ENCODE peak calls at places on chromosomes 3 and 15, in nine cellular contexts. A is AG09319, O is heart left ventricle, M is B cell, F is fibroblast of mammary gland, H is ovary, D is GM23338, I is AG10803, N is uterus. L is an unnamed sample.
A peak's percentile ranks its signal among the peaks of the same experiment; 100 is the strongest.

GRCh38 chr15:41392659-41393058 is 9.6 kb downstream of the NDUFAF1 start:
- DNase-seq in A (no peak), O (no peak), M (no peak), F (no peak), H (no peak), D (no peak), I (no peak), N (no peak), L (no peak)

GRCh38 chr3:13474776-13475303 is 5.3 kb upstream of the HDAC11 start:
- DNase-seq in A (no peak), O (no peak), M (no peak), F (no peak), H (no peak), D (no peak), I (no peak), N (no peak), L (no peak)

GRCh38 chr15:91224750-91225380 is 124.8 kb downstream of the SV2B start:
- DNase-seq in A (no peak), O (no peak), M (no peak), F (peak; percentile 54), H (no peak), D (peak; percentile 83), I (peak; percentile 24), N (no peak), L (peak; percentile 4)

GRCh38 chr3:194462936-194463335 is 23.9 kb downstream of the ATP13A3 start:
- DNase-seq in A (no peak), O (no peak), M (no peak), F (no peak), H (no peak), D (no peak), I (no peak), N (no peak), L (no peak)

GRCh38 chr3:100076544-100077529 is 37.5 kb downstream of the FILIP1L start:
- DNase-seq in A (no peak), O (peak; percentile 31), M (no peak), F (no peak), H (peak; percentile 24), D (no peak), I (no peak), N (no peak), L (no peak)

GRCh38 chr3:31066999-31067398 is 172.5 kb upstream of the GADL1 start:
- DNase-seq in A (peak; percentile 90), O (no peak), M (no peak), F (peak; percentile 99), H (no peak), D (no peak), I (peak; percentile 92), N (peak; percentile 24), L (no peak)

GRCh38 chr3:127455541-127456450 is 134.7 kb downstream of the TPRA1 start:
- DNase-seq in A (no peak), O (peak; percentile 64), M (peak; percentile 76), F (peak; percentile 38), H (peak; percentile 63), D (peak; percentile 90), I (peak; percentile 38), N (no peak), L (no peak)

GRCh38 chr15:47066386-47066785 is 650.9 kb upstream of the SEMA6D start:
- DNase-seq in A (no peak), O (no peak), M (no peak), F (no peak), H (no peak), D (no peak), I (no peak), N (no peak), L (no peak)

GRCh38 chr3:11969986-11970385 is 34.2 kb upstream of the SYN2 start:
- DNase-seq in A (no peak), O (no peak), M (no peak), F (no peak), H (no peak), D (no peak), I (no peak), N (no peak), L (no peak)

GRCh38 chr3:41448396-41448795 is 249.1 kb downstream of the CTNNB1 start:
- DNase-seq in A (no peak), O (no peak), M (no peak), F (no peak), H (no peak), D (peak; percentile 27), I (no peak), N (no peak), L (no peak)

GRCh38 chr3:41447701-41448100 is 248.4 kb downstream of the CTNNB1 start:
- DNase-seq in A (no peak), O (no peak), M (no peak), F (no peak), H (no peak), D (no peak), I (no peak), N (no peak), L (no peak)

GRCh38 chr3:41450416-41451231 is 251.3 kb downstream of the CTNNB1 start:
- DNase-seq in A (no peak), O (no peak), M (no peak), F (no peak), H (no peak), D (peak; percentile 62), I (no peak), N (no peak), L (no peak)
- TF ChIP-seq CTCF in A (no peak), O (no peak), M (no peak), F (no peak), H (no peak), D (peak; percentile 45), I (peak; percentile 25), N (no peak), L (no peak)

DNA sequence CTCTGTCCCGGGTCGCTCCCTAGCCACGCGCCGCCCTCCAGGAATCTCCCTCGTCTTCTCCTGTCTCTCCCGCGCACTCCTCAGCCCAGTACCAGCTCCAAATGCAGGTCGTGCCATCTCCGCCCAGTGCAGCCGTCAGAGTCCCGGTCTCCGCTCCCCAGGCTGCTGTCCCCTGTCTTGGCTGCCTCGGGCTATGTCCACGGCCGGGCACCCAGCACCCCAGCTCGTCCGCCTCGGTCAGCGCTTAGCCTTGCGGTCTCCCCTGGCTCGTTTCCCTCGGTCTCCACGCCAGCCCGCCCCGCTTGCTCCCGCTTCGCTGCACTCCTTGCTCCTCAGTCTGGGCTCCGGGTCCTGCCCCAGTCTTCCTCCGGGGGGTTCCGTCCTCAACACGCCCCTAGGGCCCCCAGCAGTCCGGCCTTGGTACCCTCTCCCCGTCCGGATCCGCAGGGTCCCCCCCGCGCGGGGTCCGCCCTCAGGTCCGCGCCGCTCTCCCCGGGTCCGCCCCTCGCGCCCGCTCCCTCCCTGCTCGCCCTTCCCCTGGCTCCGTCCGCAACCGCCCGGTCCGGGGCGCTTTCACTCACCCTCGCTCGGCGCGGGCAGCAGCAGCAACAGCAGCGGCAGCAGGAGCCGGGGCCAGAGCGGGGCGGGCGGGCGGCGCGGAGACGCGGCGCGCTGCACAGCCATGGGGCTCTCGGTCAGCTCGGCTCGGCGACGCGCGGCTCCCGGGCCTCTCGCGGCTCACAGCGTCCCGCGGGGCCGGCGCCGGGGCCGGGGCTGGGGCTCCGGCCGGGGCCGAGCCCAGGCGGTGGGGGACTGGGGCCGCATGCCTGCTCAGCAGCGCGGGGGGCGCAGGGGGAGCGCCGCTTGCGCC is 462 bp downstream of the IGDCC3 start:
- DNase-seq in A (no peak), O (no peak), M (peak; percentile 67), F (no peak), H (no peak), D (peak; percentile 81), I (peak; percentile 22), N (no peak), L (no peak)
- TF ChIP-seq CTCF in A (no peak), O (no peak), M (no peak), F (no peak), H (no peak), D (no peak), I (no peak), N (no peak), L (no peak)

GRCh38 chr3:10515884-10516495 is 10.6 kb upstream of the ATP2B2 start:
- DNase-seq in A (no peak), O (no peak), M (no peak), F (no peak), H (no peak), D (peak; percentile 34), I (no peak), N (no peak), L (no peak)
- TF ChIP-seq CTCF in A (no peak), O (no peak), M (no peak), F (no peak), H (no peak), D (peak; percentile 35), I (no peak), N (no peak), L (no peak)

GRCh38 chr15:62691008-62691407 is 351.5 kb upstream of the TPM1 start:
- DNase-seq in A (no peak), O (no peak), M (no peak), F (peak; percentile 17), H (no peak), D (no peak), I (peak; percentile 21), N (no peak), L (no peak)
- TF ChIP-seq CTCF in A (peak; percentile 21), O (peak; percentile 41), M (no peak), F (peak; percentile 11), H (no peak), D (no peak), I (peak; percentile 43), N (peak; percentile 30), L (no peak)